ENCODE peak calls at places on chromosome 1, in nine cellular contexts. D is fibroblast of lung, B is Peyer's patch, W is HepG2, S is cardiac muscle cell, T is fibroblast of mammary gland, L is A673, H is prostate gland, I is mucosa of descending colon. Y is an unnamed sample.

GRCh38 chr1:10085076-10085475 is 52.3 kb downstream of the UBE4B start:
- DNase-seq in D (no peak), B (no peak), W (peak), S (no peak), T (no peak), L (no peak), H (no peak), I (no peak), Y (no peak)

GRCh38 chr1:155487537-155487936 is 75.1 kb downstream of the ASH1L start:
- DNase-seq in D (no peak), B (no peak), W (no peak), S (no peak), T (no peak), L (no peak), H (no peak), I (no peak), Y (no peak)

GRCh38 chr1:54016343-54017282 is 1.4 kb downstream of the LDLRAD1 start:
- DNase-seq in D (no peak), B (peak), W (peak), S (no peak), T (peak), L (no peak), H (peak), I (no peak), Y (peak)

GRCh38 chr1:6965062-6965913 is 180.0 kb downstream of the CAMTA1 start:
- DNase-seq in D (peak), B (no peak), W (no peak), S (no peak), T (no peak), L (no peak), H (no peak), I (no peak), Y (no peak)

GRCh38 chr1:168520052-168520751 is 23.6 kb downstream of the XCL2 start:
- DNase-seq in D (no peak), B (peak), W (no peak), S (peak), T (no peak), L (no peak), H (no peak), I (no peak), Y (no peak)

GRCh38 chr1:27145934-27146354 is 9.0 kb downstream of the SLC9A1 start:
- DNase-seq in D (peak), B (no peak), W (no peak), S (no peak), T (peak), L (peak), H (no peak), I (peak), Y (no peak)

GRCh38 chr1:54498383-54499096 is 49.5 kb upstream of the ACOT11 start:
- DNase-seq in D (peak), B (no peak), W (no peak), S (no peak), T (no peak), L (peak), H (no peak), I (no peak), Y (no peak)

GRCh38 chr1:235990376-235990795 is 74.5 kb downstream of the NID1 start:
- DNase-seq in D (peak), B (no peak), W (no peak), S (no peak), T (peak), L (no peak), H (no peak), I (no peak), Y (no peak)

GRCh38 chr1:163082971-163083370 is 13.8 kb downstream of the RGS4 start:
- DNase-seq in D (no peak), B (no peak), W (no peak), S (no peak), T (peak), L (no peak), H (no peak), I (no peak), Y (no peak)

GRCh38 chr1:20699558-20699957 is 18.2 kb downstream of the KIF17 start:
- DNase-seq in D (no peak), B (no peak), W (no peak), S (no peak), T (no peak), L (no peak), H (no peak), I (no peak), Y (no peak)

GRCh38 chr1:63590161-63590560 is 3.0 kb upstream of the PGM1 start:
- DNase-seq in D (peak), B (no peak), W (no peak), S (no peak), T (peak), L (no peak), H (no peak), I (no peak), Y (no peak)

GRCh38 chr1:7771673-7772299 is 690 bp downstream of the VAMP3 start:
- DNase-seq in D (no peak), B (no peak), W (peak), S (no peak), T (peak), L (no peak), H (no peak), I (no peak), Y (no peak)

GRCh38 chr1:206699626-206700025 is 14.9 kb downstream of the MAPKAPK2 start:
- DNase-seq in D (no peak), B (no peak), W (peak), S (no peak), T (peak), L (no peak), H (no peak), I (no peak), Y (no peak)

GRCh38 chr1:3313579-3313955 is 140.9 kb upstream of the ARHGEF16 start:
- DNase-seq in D (peak), B (peak), W (no peak), S (no peak), T (peak), L (no peak), H (peak), I (peak), Y (no peak)

GRCh38 chr1:22225858-22226584 is 83.1 kb upstream of the WNT4 start:
- DNase-seq in D (no peak), B (no peak), W (no peak), S (no peak), T (no peak), L (no peak), H (no peak), I (no peak), Y (no peak)

GRCh38 chr1:156664949-156665411 is 12.2 kb downstream of the NES start:
- DNase-seq in D (peak), B (peak), W (peak), S (peak), T (no peak), L (no peak), H (no peak), I (peak), Y (no peak)

GRCh38 chr1:210303391-210303790 is 25.3 kb upstream of the HHAT start:
- DNase-seq in D (no peak), B (no peak), W (no peak), S (no peak), T (no peak), L (no peak), H (no peak), I (no peak), Y (no peak)

GRCh38 chr1:236535190-236535589 is 11.4 kb downstream of the LGALS8 start:
- DNase-seq in D (no peak), B (no peak), W (no peak), S (no peak), T (no peak), L (no peak), H (no peak), I (no peak), Y (no peak)

GRCh38 chr1:8763888-8764287 is 53.6 kb downstream of the RERE start:
- DNase-seq in D (no peak), B (no peak), W (no peak), S (peak), T (no peak), L (peak), H (no peak), I (no peak), Y (no peak)

GRCh38 chr1:215645182-215645581 is 78.1 kb downstream of the KCTD3 start:
- DNase-seq in D (no peak), B (no peak), W (no peak), S (no peak), T (no peak), L (no peak), H (no peak), I (no peak), Y (no peak)

GRCh38 chr1:61606448-61607312 is 118.3 kb downstream of the TM2D1 start:
- DNase-seq in D (peak), B (peak), W (no peak), S (no peak), T (peak), L (no peak), H (no peak), I (peak), Y (no peak)

GRCh38 chr1:164712131-164713031 is 153.4 kb downstream of the PBX1 start:
- DNase-seq in D (no peak), B (peak), W (no peak), S (peak), T (peak), L (no peak), H (no peak), I (no peak), Y (no peak)

GRCh38 chr1:194184974-194185373 is 998.6 kb upstream of the B3GALT2 start:
- DNase-seq in D (no peak), B (no peak), W (no peak), S (no peak), T (no peak), L (no peak), H (no peak), I (no peak), Y (no peak)

GRCh38 chr1:107430540-107431228 is 289.8 kb downstream of the NTNG1 start:
- DNase-seq in D (peak), B (peak), W (peak), S (peak), T (peak), L (peak), H (peak), I (no peak), Y (peak)

GRCh38 chr1:53370369-53370961 is 42.6 kb upstream of the LRP8 start:
- DNase-seq in D (no peak), B (peak), W (no peak), S (no peak), T (no peak), L (no peak), H (no peak), I (no peak), Y (no peak)

GRCh38 chr1:40763742-40764532 is 19.6 kb upstream of the KCNQ4 start:
- DNase-seq in D (no peak), B (no peak), W (no peak), S (no peak), T (peak), L (peak), H (no peak), I (no peak), Y (no peak)

GRCh38 chr1:247942624-247943023 is 6.0 kb upstream of the OR2L8 start:
- DNase-seq in D (no peak), B (no peak), W (no peak), S (no peak), T (no peak), L (no peak), H (no peak), I (no peak), Y (no peak)

GRCh38 chr1:37473431-37474050 is 839 bp upstream of the ZC3H12A start:
- DNase-seq in D (peak), B (peak), W (no peak), S (no peak), T (no peak), L (peak), H (no peak), I (no peak), Y (no peak)

GRCh38 chr1:7558041-7558461 is 213.0 kb upstream of the VAMP3 start:
- DNase-seq in D (no peak), B (no peak), W (no peak), S (peak), T (no peak), L (no peak), H (no peak), I (peak), Y (no peak)

GRCh38 chr1:25616080-25616931 is at the start of gene MAN1C1:
- DNase-seq in D (peak), B (peak), W (peak), S (peak), T (peak), L (peak), H (peak), I (peak), Y (no peak)
- TF ChIP-seq CTCF in D (no peak), B (peak), W (peak), S (peak), T (no peak), L (no peak), H (peak), I (peak), Y (no peak)

GRCh38 chr1:24253569-24253968 is 65.6 kb upstream of the GRHL3 start:
- DNase-seq in D (no peak), B (no peak), W (no peak), S (no peak), T (no peak), L (no peak), H (no peak), I (no peak), Y (no peak)
- TF ChIP-seq CTCF in D (no peak), B (no peak), W (peak), S (peak), T (no peak), L (peak), H (no peak), I (no peak), Y (peak)

DNA sequence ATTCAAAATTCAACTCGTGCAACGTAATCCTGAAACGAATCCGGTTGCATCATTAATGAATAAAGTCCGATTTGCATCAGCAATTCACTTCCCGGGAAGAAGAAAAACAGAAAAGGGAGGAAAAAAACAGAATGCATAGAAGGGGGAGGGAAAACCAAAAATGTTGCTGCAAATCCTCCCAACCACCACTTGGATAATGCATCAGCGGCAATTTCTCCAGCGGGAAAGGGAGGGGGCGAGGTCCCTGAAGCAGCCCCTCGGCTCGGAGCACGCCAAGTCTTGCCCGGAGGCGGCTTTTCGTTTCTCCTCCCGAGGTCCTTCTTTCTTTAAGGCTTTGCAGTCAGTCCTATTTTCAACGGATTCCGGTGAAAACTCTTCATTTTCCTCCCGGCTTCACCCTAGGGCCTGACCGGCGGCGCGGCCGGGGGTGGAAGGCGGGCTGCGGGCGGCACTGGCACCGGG is 720 bp downstream of the CDC42BPA start:
- DNase-seq in D (peak), B (no peak), W (peak), S (peak), T (peak), L (peak), H (peak), I (no peak), Y (no peak)
- TF ChIP-seq CTCF in D (no peak), B (peak), W (no peak), S (peak), T (peak), L (peak), H (no peak), I (no peak), Y (peak)

DNA sequence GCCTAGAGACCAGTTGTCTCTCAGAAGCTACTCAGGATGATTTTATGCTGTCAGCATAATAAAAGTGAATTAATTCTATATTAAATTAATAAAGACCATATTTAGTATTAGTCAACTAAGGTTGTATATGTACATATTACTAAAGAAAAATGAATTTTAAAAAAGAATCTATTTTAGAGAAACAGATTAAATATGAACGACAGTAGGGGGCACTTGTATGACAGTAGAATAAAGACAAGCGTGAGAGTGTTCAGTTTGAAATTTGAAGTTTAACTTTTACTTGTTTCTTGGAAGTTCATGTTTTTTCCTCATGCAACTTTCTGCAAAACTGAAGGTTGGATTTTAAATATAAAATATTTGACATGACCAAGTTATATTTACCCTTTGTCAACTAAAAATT is 67.9 kb upstream of the MACF1 start:
- DNase-seq in D (no peak), B (no peak), W (no peak), S (no peak), T (no peak), L (no peak), H (no peak), I (no peak), Y (no peak)
- TF ChIP-seq CTCF in D (no peak), B (no peak), W (no peak), S (no peak), T (no peak), L (peak), H (no peak), I (no peak), Y (no peak)

GRCh38 chr1:160101037-160101716 is 2.8 kb upstream of the IGSF8 start:
- DNase-seq in D (peak), B (peak), W (peak), S (peak), T (peak), L (peak), H (peak), I (peak), Y (peak)
- TF ChIP-seq CTCF in D (peak), B (peak), W (peak), S (peak), T (peak), L (peak), H (peak), I (peak), Y (peak)

GRCh38 chr1:100868364-100868995 is 26.2 kb downstream of the EXTL2 start:
- DNase-seq in D (peak), B (no peak), W (peak), S (peak), T (peak), L (peak), H (no peak), I (no peak), Y (no peak)
- TF ChIP-seq CTCF in D (peak), B (peak), W (peak), S (peak), T (peak), L (peak), H (peak), I (peak), Y (no peak)